ENCODE peak calls at places on chromosome 15, in four cellular contexts. F, D, Y and P are unnamed samples.

GRCh38 chr15:77739591-77740378 is 107.1 kb upstream of the LINGO1 start:
- DNase-seq in D (no peak), Y (no peak), F (no peak), P (no peak)

GRCh38 chr15:77538793-77539487 is 93.8 kb downstream of the LINGO1 start:
- DNase-seq in F (no peak), Y (no peak), D (no peak), P (no peak)

GRCh38 chr15:83978588-83978987 is 257.0 kb upstream of the GOLGA6L4 start:
- DNase-seq in D (no peak), F (no peak), Y (no peak), P (no peak)

GRCh38 chr15:80695911-80696651 is 971 bp downstream of the ABHD17C start:
- DNase-seq in Y (no peak), D (no peak), F (peak), P (peak)

GRCh38 chr15:32908135-32908801 is 190.5 kb downstream of the GREM1 start:
- DNase-seq in Y (no peak), F (no peak), D (no peak), P (no peak)

GRCh38 chr15:100180921-100181320 is 160.9 kb downstream of the ADAMTS17 start:
- DNase-seq in F (no peak), D (no peak), Y (peak), P (no peak)

GRCh38 chr15:73630030-73630429 is 3.2 kb downstream of the NPTN start:
- DNase-seq in D (no peak), F (no peak), Y (no peak), P (no peak)

GRCh38 chr15:88529021-88529630 is 17.4 kb downstream of the DET1 start:
- DNase-seq in F (no peak), Y (no peak), D (no peak), P (no peak)

GRCh38 chr15:65666257-65666656 is 44.5 kb downstream of the SLC24A1 start:
- DNase-seq in D (no peak), F (peak), Y (no peak), P (peak)

GRCh38 chr15:76993114-76993715 is 1.7 kb upstream of the PSTPIP1 start:
- DNase-seq in Y (peak), F (no peak), D (no peak), P (no peak)